ENCODE peak calls at places on chromosomes 11 and 22, in ten cellular contexts. S is ovary, A is psoas muscle, T is Peyer's patch, N is transverse colon, Z is A549, Q is right atrium auricular region, W is A673, O is cardiac muscle cell, Y is HCT116. H is an unnamed sample. For H3K9me3, the result is how much of the 10 kb centered on the place peaks cover.

GRCh38 chr11:6357222-6357621 is 33.1 kb upstream of the SMPD1 start:
- DNase-seq in S (peak), A (peak), T (peak), N (peak), Z (no peak), Q (peak), W (peak), O (peak), Y (peak), H (no peak)

GRCh38 chr22:41334215-41334614 is 32.9 kb downstream of the ZC3H7B start:
- DNase-seq in S (no peak), A (no peak), T (no peak), N (no peak), Z (no peak), Q (no peak), W (no peak), O (no peak), Y (no peak), H (no peak)

GRCh38 chr11:134476435-134477021 is 64.5 kb upstream of the B3GAT1 start:
- DNase-seq in S (no peak), A (no peak), T (no peak), N (no peak), Z (no peak), Q (no peak), W (peak), O (peak), Y (no peak), H (peak)

GRCh38 chr11:5930614-5931013 is 11.4 kb upstream of the OR56A3 start:
- DNase-seq in S (no peak), A (no peak), T (no peak), N (no peak), Z (no peak), Q (no peak), W (no peak), O (no peak), Y (no peak), H (no peak)

GRCh38 chr11:77154381-77155081 is 26.5 kb downstream of the MYO7A start:
- DNase-seq in S (no peak), A (peak), T (no peak), N (no peak), Z (no peak), Q (no peak), W (no peak), O (no peak), Y (no peak), H (peak)

GRCh38 chr11:111730871-111731591 is 35.2 kb downstream of the PPP2R1B start:
- DNase-seq in S (peak), A (peak), T (no peak), N (peak), Z (no peak), Q (no peak), W (no peak), O (no peak), Y (no peak), H (no peak)

GRCh38 chr11:76672431-76673163 is 2.0 kb upstream of the LRRC32 start:
- DNase-seq in S (no peak), A (peak), T (peak), N (peak), Z (no peak), Q (no peak), W (no peak), O (no peak), Y (no peak), H (no peak)

GRCh38 chr22:41917375-41917905 is 2.6 kb upstream of the SHISA8 start:
- DNase-seq in S (no peak), A (no peak), T (no peak), N (no peak), Z (no peak), Q (no peak), W (no peak), O (no peak), Y (no peak), H (no peak)

GRCh38 chr11:27754035-27755017 is 54.1 kb upstream of the BDNF start:
- DNase-seq in S (no peak), A (no peak), T (no peak), N (no peak), Z (no peak), Q (no peak), W (peak), O (peak), Y (no peak), H (no peak)

GRCh38 chr11:36214976-36215687 is 74.1 kb downstream of the COMMD9 start:
- DNase-seq in S (no peak), A (no peak), T (no peak), N (no peak), Z (no peak), Q (no peak), W (no peak), O (no peak), Y (no peak), H (no peak)

GRCh38 chr11:34599406-34599901 is 21.4 kb upstream of the EHF start:
- DNase-seq in S (no peak), A (no peak), T (no peak), N (no peak), Z (peak), Q (no peak), W (peak), O (peak), Y (peak), H (no peak)

GRCh38 chr11:116162541-116163230 is 610.1 kb downstream of the BUD13 start:
- DNase-seq in S (no peak), A (no peak), T (no peak), N (no peak), Z (no peak), Q (peak), W (no peak), O (no peak), Y (no peak), H (peak)

GRCh38 chr11:102864724-102865123 is 10.1 kb downstream of the MMP12 start:
- DNase-seq in S (no peak), A (no peak), T (no peak), N (no peak), Z (no peak), Q (no peak), W (no peak), O (no peak), Y (no peak), H (no peak)

GRCh38 chr11:16097543-16097942 is 258.8 kb downstream of the SOX6 start:
- DNase-seq in S (no peak), A (no peak), T (peak), N (peak), Z (no peak), Q (no peak), W (no peak), O (no peak), Y (no peak), H (no peak)

GRCh38 chr11:110093407-110094297 is 460 bp downstream of the ZC3H12C start:
- DNase-seq in S (peak), A (peak), T (peak), N (peak), Z (no peak), Q (peak), W (peak), O (peak), Y (peak), H (peak)

GRCh38 chr22:46234851-46235437 is 15.1 kb downstream of the CDPF1 start:
- DNase-seq in S (no peak), A (peak), T (no peak), N (no peak), Z (no peak), Q (no peak), W (no peak), O (no peak), Y (no peak), H (peak)

GRCh38 chr22:20011123-20011992 is 5.3 kb downstream of the ARVCF start:
- DNase-seq in S (peak), A (peak), T (no peak), N (no peak), Z (no peak), Q (no peak), W (no peak), O (no peak), Y (no peak), H (no peak)

GRCh38 chr22:30047364-30047738 is 32.9 kb upstream of the HORMAD2 start:
- DNase-seq in S (no peak), A (no peak), T (peak), N (no peak), Z (no peak), Q (no peak), W (peak), O (peak), Y (no peak), H (no peak)

GRCh38 chr22:39520874-39521857 is 804 bp downstream of the ATF4 start:
- DNase-seq in S (peak), A (peak), T (peak), N (peak), Z (no peak), Q (peak), W (peak), O (peak), Y (no peak), H (peak)

DNA sequence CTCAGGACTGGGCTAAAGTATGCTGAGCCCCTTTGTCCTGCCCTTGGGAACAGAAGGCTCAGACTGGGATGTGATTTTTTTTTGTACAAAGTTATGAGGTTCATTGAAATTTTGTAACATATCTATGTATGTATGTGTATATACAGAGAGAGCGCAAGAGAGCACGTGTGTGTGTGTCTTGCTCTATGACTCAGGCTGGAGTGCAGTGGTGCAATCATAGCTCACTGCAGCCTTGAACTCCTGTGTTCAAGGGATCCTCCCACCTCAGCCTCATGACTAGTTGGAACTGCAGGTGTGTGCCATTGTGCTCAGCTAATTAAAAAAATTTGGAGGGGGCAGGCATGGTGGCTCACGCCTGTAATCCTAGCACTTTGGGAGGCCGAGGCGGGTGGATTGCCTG is 5.7 kb downstream of the TMEM25 start:
- DNase-seq in S (no peak), A (no peak), T (peak), N (no peak), Z (no peak), Q (no peak), W (no peak), O (no peak), Y (no peak), H (no peak)
- TF ChIP-seq CTCF in S (no peak), A (no peak), T (no peak), N (no peak), Z (no peak), Q (no peak), W (no peak), O (no peak), Y (no peak), H (no peak)

GRCh38 chr11:128498846-128499245 is 88.5 kb downstream of the ETS1 start:
- DNase-seq in S (no peak), A (no peak), T (no peak), N (no peak), Z (no peak), Q (no peak), W (peak), O (no peak), Y (no peak), H (no peak)
- H3K9me3 ChIP-seq in S (under half), A (under half), T (under half), N (under half), Z (under half), Q (under half), W (under half), O (under half), Y (under half), H (under half)

GRCh38 chr11:23556163-23556750 is 696.0 kb upstream of the CCDC179 start:
- DNase-seq in S (no peak), A (no peak), T (no peak), N (no peak), Z (no peak), Q (no peak), W (no peak), O (no peak), Y (no peak), H (no peak)

GRCh38 chr11:23554002-23554401 is 693.7 kb upstream of the CCDC179 start:
- DNase-seq in S (no peak), A (no peak), T (no peak), N (no peak), Z (no peak), Q (no peak), W (no peak), O (no peak), Y (no peak), H (no peak)

GRCh38 chr11:23555085-23555484 is 694.8 kb upstream of the CCDC179 start:
- DNase-seq in S (no peak), A (no peak), T (no peak), N (no peak), Z (no peak), Q (no peak), W (no peak), O (peak), Y (no peak), H (no peak)
- H3K4me3 ChIP-seq in S (no peak), A (no peak), T (no peak), N (no peak), Z (no peak), Q (no peak), W (no peak), O (no peak), Y (no peak), H (no peak)

GRCh38 chr11:74226907-74227306 is 55.8 kb downstream of the PPME1 start:
- DNase-seq in S (no peak), A (no peak), T (no peak), N (no peak), Z (no peak), Q (no peak), W (peak), O (no peak), Y (no peak), H (no peak)
- TF ChIP-seq CTCF in S (no peak), A (no peak), T (no peak), N (no peak), Z (peak), Q (peak), W (no peak), O (no peak), Y (peak), H (no peak)

GRCh38 chr22:48836673-48837340 is 990.9 kb downstream of the BRD1 start:
- DNase-seq in S (no peak), A (no peak), T (no peak), N (no peak), Z (no peak), Q (no peak), W (no peak), O (no peak), Y (no peak), H (no peak)

GRCh38 chr22:48840112-48840949 is 987.3 kb downstream of the BRD1 start:
- DNase-seq in S (no peak), A (no peak), T (no peak), N (no peak), Z (no peak), Q (no peak), W (no peak), O (no peak), Y (no peak), H (no peak)

GRCh38 chr22:48837341-48837935 is 990.2 kb downstream of the BRD1 start:
- DNase-seq in S (no peak), A (no peak), T (no peak), N (no peak), Z (peak), Q (no peak), W (no peak), O (no peak), Y (no peak), H (no peak)

GRCh38 chr22:48838376-48838775 is 989.3 kb downstream of the BRD1 start:
- DNase-seq in S (no peak), A (no peak), T (no peak), N (no peak), Z (no peak), Q (no peak), W (no peak), O (no peak), Y (no peak), H (no peak)

DNA sequence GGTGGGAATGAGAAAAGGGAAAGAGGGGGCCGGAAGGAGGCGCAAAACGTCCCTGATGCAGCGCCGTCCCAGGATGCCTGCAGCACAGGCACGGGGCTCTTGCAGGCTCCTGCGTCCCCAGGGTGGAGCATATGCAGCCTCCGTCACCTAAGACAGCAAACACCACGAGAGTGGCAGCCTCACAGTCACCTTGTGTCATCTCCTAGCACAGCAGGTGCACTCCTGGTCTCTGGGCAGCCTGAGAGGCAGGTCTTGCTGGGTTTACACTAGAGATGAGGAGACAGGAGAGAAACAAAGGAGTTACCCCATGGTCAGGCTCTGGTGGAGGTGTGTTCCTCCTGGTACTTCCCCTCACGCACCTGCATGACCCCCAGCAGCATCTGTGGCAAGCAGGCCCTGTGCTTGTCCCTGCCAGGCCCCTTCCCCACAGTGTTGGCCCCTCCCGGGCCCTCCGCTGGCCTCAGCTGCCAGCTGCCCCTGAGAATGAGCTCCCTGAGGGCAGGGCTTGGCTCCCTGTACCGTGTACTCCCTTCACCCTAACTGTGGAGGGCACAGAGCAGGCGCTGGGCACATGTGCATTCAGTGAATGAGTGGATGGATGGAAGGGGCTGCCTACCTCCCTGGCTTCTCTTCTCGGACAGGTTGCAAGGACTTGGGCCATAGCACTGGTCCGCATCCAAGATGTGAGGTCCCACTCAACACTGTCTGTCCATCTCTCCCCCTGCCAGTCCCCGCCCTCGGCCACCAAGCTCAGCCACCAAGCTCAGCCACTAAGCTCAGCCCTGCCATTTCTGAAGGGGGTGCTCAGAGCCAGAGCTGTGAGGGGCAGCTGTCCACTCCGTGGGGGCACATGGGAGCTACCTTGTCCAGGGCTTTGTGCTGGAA is 988.6 kb downstream of the BRD1 start:
- DNase-seq in S (no peak), A (no peak), T (no peak), N (no peak), Z (no peak), Q (no peak), W (no peak), O (no peak), Y (no peak), H (no peak)
- H3K9me3 ChIP-seq in S (under half), A (under half), T (under half), N (under half), Z (under half), Q (under half), W (under half), O (under half), Y (under half), H (under half)

DNA sequence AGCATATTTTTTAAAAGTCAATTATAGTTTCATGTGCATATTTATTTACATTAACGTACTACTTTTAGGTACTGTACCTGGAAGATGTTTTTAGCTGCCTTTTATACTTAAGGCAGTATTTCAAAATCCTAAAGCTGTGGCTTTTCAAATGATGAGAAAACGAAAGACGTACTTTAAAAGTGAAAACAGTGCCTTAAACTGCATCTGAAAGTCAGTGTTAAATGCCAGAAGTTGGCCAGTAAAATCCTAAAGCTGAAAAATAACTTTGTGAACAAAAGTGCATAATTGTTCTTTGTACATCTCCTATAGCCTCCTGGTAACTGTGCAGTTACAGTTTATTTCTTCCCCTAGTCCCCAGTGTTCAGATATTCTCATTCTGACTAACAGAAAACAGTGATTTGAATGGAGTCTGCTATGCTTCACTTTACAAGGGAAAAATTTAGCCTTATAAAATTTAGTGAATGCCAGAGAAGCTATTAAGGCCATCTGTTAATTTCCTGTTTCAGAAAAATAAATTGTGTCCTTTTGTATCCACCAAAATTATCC is 6.8 kb downstream of the EED start:
- DNase-seq in S (no peak), A (no peak), T (no peak), N (no peak), Z (no peak), Q (no peak), W (peak), O (no peak), Y (no peak), H (no peak)
- H3K4me3 ChIP-seq in S (no peak), A (no peak), T (no peak), N (no peak), Z (no peak), Q (no peak), W (no peak), O (no peak), Y (no peak), H (no peak)

GRCh38 chr11:65859812-65860277 is 388 bp upstream of the MUS81 start:
- DNase-seq in S (no peak), A (peak), T (peak), N (peak), Z (no peak), Q (peak), W (no peak), O (no peak), Y (no peak), H (peak)

GRCh38 chr11:65857500-65858353 is at the start of gene CFL1:
- DNase-seq in S (peak), A (peak), T (peak), N (peak), Z (peak), Q (peak), W (peak), O (peak), Y (peak), H (peak)

GRCh38 chr11:65860278-65861164 is at the start of gene MUS81:
- DNase-seq in S (peak), A (peak), T (peak), N (peak), Z (peak), Q (peak), W (peak), O (peak), Y (peak), H (peak)

GRCh38 chr11:65858354-65859133 is 564 bp upstream of the CFL1 start:
- DNase-seq in S (no peak), A (no peak), T (no peak), N (no peak), Z (no peak), Q (no peak), W (no peak), O (no peak), Y (no peak), H (no peak)

GRCh38 chr11:65859134-65859811 is 960 bp upstream of the MUS81 start:
- DNase-seq in S (peak), A (peak), T (peak), N (peak), Z (peak), Q (peak), W (peak), O (peak), Y (peak), H (peak)
- TF ChIP-seq CTCF in S (no peak), A (no peak), T (peak), N (peak), Z (no peak), Q (no peak), W (peak), O (peak), Y (no peak), H (peak)

GRCh38 chr11:101009685-101010055 is 119.9 kb downstream of the PGR start:
- DNase-seq in S (no peak), A (no peak), T (no peak), N (no peak), Z (no peak), Q (no peak), W (no peak), O (no peak), Y (no peak), H (no peak)

GRCh38 chr11:101010899-101011298 is 118.7 kb downstream of the PGR start:
- DNase-seq in S (no peak), A (no peak), T (no peak), N (no peak), Z (no peak), Q (no peak), W (no peak), O (no peak), Y (no peak), H (no peak)

GRCh38 chr11:101019870-101020269 is 109.7 kb downstream of the PGR start:
- DNase-seq in S (no peak), A (no peak), T (no peak), N (no peak), Z (no peak), Q (no peak), W (no peak), O (no peak), Y (no peak), H (no peak)

GRCh38 chr11:101011881-101012280 is 117.7 kb downstream of the PGR start:
- DNase-seq in S (no peak), A (no peak), T (no peak), N (no peak), Z (no peak), Q (no peak), W (no peak), O (no peak), Y (no peak), H (no peak)

DNA sequence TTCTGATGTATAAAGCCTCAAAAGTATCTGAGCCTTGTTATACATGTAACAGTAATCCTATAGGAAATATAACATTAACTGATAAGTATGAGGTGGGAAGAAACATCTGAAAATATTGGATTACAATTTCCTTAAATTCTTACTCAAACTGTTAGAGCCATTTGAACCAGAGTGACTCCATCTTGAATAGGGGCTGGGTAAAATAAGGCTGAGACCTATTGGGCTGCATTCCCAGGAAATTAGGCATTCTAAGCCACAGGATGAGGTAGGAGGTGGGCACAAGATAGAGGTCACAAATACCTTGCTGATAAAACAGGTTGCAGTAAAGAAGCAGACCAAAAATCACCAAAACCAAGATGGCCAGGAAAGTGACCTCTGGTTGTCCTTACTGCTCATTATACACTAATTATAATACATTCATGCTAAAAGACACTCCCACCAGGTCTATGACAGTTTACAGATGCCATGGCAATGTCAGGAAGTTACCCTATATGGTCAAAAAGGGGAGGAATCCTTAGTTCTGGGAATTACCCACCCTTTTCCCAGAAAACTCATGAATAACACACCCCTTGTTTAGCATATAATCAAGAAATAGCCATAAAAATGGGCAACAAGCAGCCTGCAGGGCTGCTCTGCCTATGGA is 114.9 kb downstream of the PGR start:
- DNase-seq in S (no peak), A (no peak), T (no peak), N (no peak), Z (no peak), Q (no peak), W (no peak), O (no peak), Y (no peak), H (no peak)
- H3K9me3 ChIP-seq in S (under half), A (under half), T (under half), N (under half), Z (under half), Q (under half), W (under half), O (under half), Y (under half), H (under half)